ENCODE peak calls at places on chromosomes 11 and 22, in six cellular contexts. W is PC-3; I is Peyer's patch; A is cardiac fibroblast; S is activated CD8-positive, alpha-beta T cell treated with anti-CD3 and anti-CD28 coated beads for 36 hours; X is OCI-LY7. F is an unnamed sample.

GRCh38 chr22:30365891-30366290 is 9.1 kb downstream of the CCDC157 start:
- DNase-seq in S (no peak), A (no peak), I (no peak), W (no peak), X (no peak), F (no peak)

GRCh38 chr11:15707971-15708370 is 593.2 kb downstream of the INSC start:
- DNase-seq in X (no peak), A (peak), W (peak), I (no peak), S (no peak), F (no peak)

GRCh38 chr11:83684071-83684470 is 397.9 kb upstream of the CCDC90B start:
- DNase-seq in I (no peak), A (no peak), S (no peak), W (no peak), X (no peak), F (no peak)

GRCh38 chr22:29260031-29260560 is 7.7 kb downstream of the RHBDD3 start:
- DNase-seq in X (no peak), I (no peak), W (no peak), A (no peak), S (no peak), F (no peak)

GRCh38 chr11:111465400-111465799 is 46.8 kb downstream of the BTG4 start:
- DNase-seq in X (no peak), A (no peak), S (no peak), I (no peak), W (peak), F (no peak)

GRCh38 chr22:20904008-20904979 is 12.9 kb upstream of the CRKL start:
- DNase-seq in W (peak), S (no peak), I (no peak), X (no peak), A (peak), F (no peak)

GRCh38 chr11:48037709-48038468 is 57.5 kb downstream of the PTPRJ start:
- DNase-seq in X (peak), W (peak), I (no peak), S (no peak), A (peak), F (no peak)

GRCh38 chr11:76791861-76792260 is 8.7 kb downstream of the TSKU start:
- DNase-seq in W (peak), A (peak), S (peak), X (no peak), I (no peak), F (no peak)

GRCh38 chr11:44936951-44937543 is 13.6 kb downstream of the TP53I11 start:
- DNase-seq in W (no peak), I (no peak), A (no peak), X (no peak), S (no peak), F (no peak)

GRCh38 chr11:104443387-104443786 is 279.4 kb upstream of the PDGFD start:
- DNase-seq in W (peak), A (peak), X (no peak), I (no peak), S (no peak), F (no peak)

GRCh38 chr11:45093761-45094455 is 52.5 kb upstream of the PRDM11 start:
- DNase-seq in X (no peak), W (no peak), I (no peak), A (no peak), S (no peak), F (no peak)

GRCh38 chr11:10459029-10459970 is 4.2 kb downstream of the AMPD3 start:
- DNase-seq in S (peak), I (peak), X (peak), W (no peak), A (no peak), F (peak)

GRCh38 chr11:133656100-133656635 is 123.9 kb upstream of the OPCML start:
- DNase-seq in I (no peak), W (no peak), A (no peak), X (no peak), S (no peak), F (no peak)

GRCh38 chr22:37267661-37268413 is 14.5 kb upstream of the CYTH4 start:
- DNase-seq in I (no peak), W (no peak), X (peak), A (no peak), S (no peak), F (no peak)

GRCh38 chr22:46297151-46297819 is 615 bp downstream of the GTSE1 start:
- DNase-seq in I (no peak), A (no peak), X (peak), S (peak), W (peak), F (no peak)

GRCh38 chr22:32850591-32851517 is 49.3 kb downstream of the TIMP3 start:
- DNase-seq in A (peak), W (no peak), I (no peak), S (no peak), X (no peak), F (no peak)

GRCh38 chr11:2902784-2903671 is 17.5 kb upstream of the CDKN1C start:
- DNase-seq in A (no peak), S (no peak), W (no peak), X (no peak), I (no peak), F (no peak)
- TF ChIP-seq CTCF in A (no peak), S (no peak), W (no peak), X (no peak), I (no peak), F (no peak)

GRCh38 chr22:50620861-50621490 is 7.0 kb downstream of the ARSA start:
- DNase-seq in S (peak), X (peak), W (peak), I (peak), A (no peak), F (peak)

GRCh38 chr22:50624347-50625130 is 3.4 kb downstream of the ARSA start:
- DNase-seq in A (no peak), I (no peak), W (no peak), S (no peak), X (no peak), F (no peak)

GRCh38 chr22:50622723-50623327 is 5.1 kb downstream of the ARSA start:
- DNase-seq in S (no peak), A (no peak), I (no peak), W (no peak), X (peak), F (no peak)

GRCh38 chr22:50621491-50621880 is 6.5 kb downstream of the ARSA start:
- DNase-seq in I (peak), W (no peak), A (no peak), S (peak), X (peak), F (peak)

DNA sequence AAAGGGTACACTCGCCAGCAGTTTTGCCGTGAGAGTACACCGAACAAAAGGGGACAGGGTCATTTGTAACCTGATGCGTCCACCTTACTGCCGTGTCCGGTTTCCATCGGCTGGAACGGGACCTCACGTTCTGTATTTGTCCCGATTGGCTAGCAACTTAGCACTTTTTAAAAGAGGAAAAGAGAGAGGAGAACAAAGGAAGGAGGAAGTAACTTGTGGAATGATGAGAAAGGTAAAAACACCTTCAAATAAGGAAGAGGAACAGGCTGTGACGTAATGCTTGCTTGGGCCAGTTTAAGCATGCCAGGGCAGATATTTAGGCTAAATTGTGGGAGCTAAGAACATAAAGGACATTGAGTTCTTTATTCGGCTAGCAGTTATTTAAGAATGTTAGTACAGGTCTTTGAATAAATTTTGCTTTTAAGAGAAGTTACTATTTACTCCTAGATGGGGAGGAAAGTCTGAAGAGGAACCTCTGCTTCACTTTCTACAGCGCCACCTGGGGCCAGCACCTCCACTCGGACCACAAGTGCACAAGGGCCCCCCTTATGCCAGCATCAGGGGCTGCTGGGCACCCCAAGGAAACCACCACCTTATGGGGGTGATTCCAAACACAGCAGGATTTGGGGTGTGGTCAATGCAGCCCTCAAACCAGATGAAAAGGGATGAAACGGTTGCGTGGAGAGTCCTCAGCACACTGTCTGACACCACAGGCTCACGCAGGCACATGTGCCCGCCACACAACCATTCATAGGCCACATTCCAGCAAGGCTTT is 5.8 kb downstream of the ARSA start:
- DNase-seq in A (no peak), I (peak), W (peak), X (peak), S (peak), F (peak)
- TF ChIP-seq CTCF in A (peak), I (peak), W (peak), X (peak), S (peak), F (peak)

GRCh38 chr11:61080526-61080925 is 21.8 kb upstream of the CD5 start:
- DNase-seq in W (no peak), I (no peak), X (no peak), A (no peak), S (no peak), F (no peak)

GRCh38 chr11:61082931-61083531 is 19.3 kb upstream of the CD5 start:
- DNase-seq in I (no peak), S (peak), A (no peak), X (no peak), W (no peak), F (peak)

GRCh38 chr11:61082161-61082870 is 20.0 kb upstream of the CD5 start:
- DNase-seq in X (no peak), S (peak), W (no peak), A (no peak), I (no peak), F (no peak)

GRCh38 chr11:61079416-61080150 is 22.7 kb upstream of the CD5 start:
- DNase-seq in W (no peak), X (no peak), A (no peak), I (no peak), S (no peak), F (no peak)

DNA sequence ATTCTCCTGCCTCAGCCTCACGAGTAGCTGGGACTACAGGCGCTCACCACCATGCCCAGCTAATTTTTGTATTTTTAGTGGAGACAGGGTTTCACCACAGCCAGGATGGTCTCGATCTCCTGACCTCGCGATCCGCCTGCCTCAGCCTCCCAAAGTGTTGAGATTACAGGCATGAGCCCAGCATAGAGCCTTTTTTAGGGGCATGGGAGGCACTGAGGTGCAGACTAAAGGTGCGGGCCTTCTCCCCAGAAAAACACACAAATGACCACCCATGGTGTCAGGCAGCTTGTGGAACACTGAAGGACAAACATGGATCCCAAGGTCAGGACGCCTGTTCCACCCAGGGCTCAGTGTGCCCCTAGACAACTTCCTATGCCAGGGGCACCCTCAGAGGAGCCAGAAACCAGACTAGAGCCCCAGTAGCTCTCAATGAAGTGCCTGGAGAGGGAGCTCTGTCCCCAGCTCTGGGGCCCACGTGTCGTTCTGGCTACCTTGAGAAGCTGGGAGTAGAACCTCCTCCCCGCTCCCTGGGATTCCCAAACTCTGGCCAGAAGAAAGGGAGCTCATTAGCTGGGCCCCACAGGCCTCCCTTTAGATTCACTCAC is 21.2 kb upstream of the CD5 start:
- DNase-seq in W (no peak), X (no peak), I (no peak), A (no peak), S (peak), F (no peak)
- TF ChIP-seq CTCF in W (no peak), X (peak), I (no peak), A (no peak), S (no peak), F (no peak)

DNA sequence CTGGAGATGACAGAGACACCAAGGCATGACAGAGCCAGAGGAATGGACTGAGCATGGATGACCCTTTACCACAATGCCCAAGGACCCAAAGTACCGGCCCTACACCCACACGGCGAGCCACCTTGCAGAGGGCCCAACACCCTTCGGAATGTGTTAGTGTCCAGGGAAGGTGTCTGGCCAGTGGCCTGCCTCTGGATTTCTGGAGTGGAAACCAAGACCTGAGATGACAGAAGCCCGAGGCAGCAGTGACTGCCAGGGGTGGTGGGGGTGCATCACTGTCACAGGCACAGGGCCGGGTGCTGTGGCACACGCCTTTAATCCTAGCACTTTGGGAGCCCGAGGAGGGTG is 28.7 kb downstream of the PDGFB start:
- DNase-seq in X (no peak), W (no peak), S (no peak), A (no peak), I (no peak), F (no peak)
- TF ChIP-seq CTCF in X (no peak), W (no peak), S (peak), A (no peak), I (no peak), F (no peak)

GRCh38 chr11:78916759-78917158 is 342.1 kb upstream of the NARS2 start:
- DNase-seq in S (no peak), X (no peak), I (no peak), W (peak), A (peak), F (no peak)
- TF ChIP-seq CTCF in S (no peak), X (peak), I (no peak), W (peak), A (no peak), F (no peak)

GRCh38 chr11:88484873-88485621 is 147.5 kb upstream of the CTSC start:
- DNase-seq in I (no peak), A (peak), W (peak), X (peak), S (peak), F (peak)
- TF ChIP-seq CTCF in I (peak), A (peak), W (peak), X (peak), S (peak), F (peak)

GRCh38 chr11:1484716-1485503 is 1.7 kb downstream of the MOB2 start:
- DNase-seq in A (no peak), S (no peak), I (no peak), W (no peak), X (no peak), F (no peak)
- TF ChIP-seq CTCF in A (no peak), S (no peak), I (no peak), W (no peak), X (no peak), F (no peak)